ENCODE peak calls at places on chromosomes 2 and 18, in four cellular contexts. A is MM.1S, U is neural progenitor cell, P is SK-N-SH. N is an unnamed sample.

GRCh38 chr2:69152847-69153246 is 139.9 kb downstream of the ANTXR1 start:
- DNase-seq in U (no peak), P (no peak), A (no peak), N (no peak)

GRCh38 chr2:28654981-28655322 is 96.7 kb upstream of the PPP1CB start:
- DNase-seq in U (no peak), A (no peak), P (no peak), N (no peak)

GRCh38 chr18:48325115-48325670 is 84.0 kb downstream of the ZBTB7C start:
- DNase-seq in A (no peak), P (peak; percentile 44), U (no peak), N (peak; percentile 35)

GRCh38 chr2:112156152-112156986 is 18.2 kb downstream of the FBLN7 start:
- DNase-seq in P (no peak), U (peak; percentile 60), A (no peak), N (peak; percentile 49)

GRCh38 chr18:4511166-4511565 is 56.1 kb upstream of the DLGAP1 start:
- DNase-seq in A (no peak), P (no peak), U (no peak), N (no peak)

GRCh38 chr18:5449858-5450509 is 93.8 kb downstream of the EPB41L3 start:
- DNase-seq in U (no peak), P (no peak), A (no peak), N (no peak)

GRCh38 chr2:2716771-2717170 is 385.7 kb upstream of the MYT1L start:
- DNase-seq in U (no peak), P (no peak), A (no peak), N (no peak)

GRCh38 chr2:232502901-232503791 is 15.5 kb upstream of the ECEL1 start:
- DNase-seq in A (no peak), P (peak; percentile 90), U (peak; percentile 84), N (peak; percentile 56)

GRCh38 chr2:71610671-71611070 is 157.3 kb downstream of the DYSF start:
- DNase-seq in A (no peak), U (no peak), P (peak; percentile 11), N (no peak)

GRCh38 chr2:127084611-127085031 is 22.3 kb downstream of the BIN1 start:
- DNase-seq in P (no peak), U (no peak), A (no peak), N (peak; percentile 47)

GRCh38 chr2:19292007-19292406 is 66.4 kb downstream of the OSR1 start:
- DNase-seq in U (no peak), P (no peak), A (peak; percentile 9), N (no peak)

GRCh38 chr2:128602699-128603101 is 284.0 kb upstream of the HS6ST1 start:
- DNase-seq in U (no peak), A (no peak), P (no peak), N (no peak)

GRCh38 chr18:72985686-72986085 is 117.9 kb upstream of the NETO1 start:
- DNase-seq in P (no peak), U (no peak), A (peak; percentile 86), N (no peak)

GRCh38 chr2:31539505-31539904 is 41.2 kb downstream of the SRD5A2 start:
- DNase-seq in A (no peak), U (peak; percentile 25), P (no peak), N (no peak)

GRCh38 chr2:1855150-1855549 is 110.8 kb upstream of the PXDN start:
- DNase-seq in P (peak; percentile 91), A (no peak), U (peak; percentile 94), N (no peak)

GRCh38 chr2:70523996-70524965 is 29.3 kb downstream of the TGFA start:
- DNase-seq in U (no peak), A (no peak), P (no peak), N (peak; percentile 95)

GRCh38 chr2:124325667-124326425 is 300.8 kb downstream of the CNTNAP5 start:
- DNase-seq in U (no peak), A (no peak), P (peak; percentile 20), N (peak; percentile 0)

DNA sequence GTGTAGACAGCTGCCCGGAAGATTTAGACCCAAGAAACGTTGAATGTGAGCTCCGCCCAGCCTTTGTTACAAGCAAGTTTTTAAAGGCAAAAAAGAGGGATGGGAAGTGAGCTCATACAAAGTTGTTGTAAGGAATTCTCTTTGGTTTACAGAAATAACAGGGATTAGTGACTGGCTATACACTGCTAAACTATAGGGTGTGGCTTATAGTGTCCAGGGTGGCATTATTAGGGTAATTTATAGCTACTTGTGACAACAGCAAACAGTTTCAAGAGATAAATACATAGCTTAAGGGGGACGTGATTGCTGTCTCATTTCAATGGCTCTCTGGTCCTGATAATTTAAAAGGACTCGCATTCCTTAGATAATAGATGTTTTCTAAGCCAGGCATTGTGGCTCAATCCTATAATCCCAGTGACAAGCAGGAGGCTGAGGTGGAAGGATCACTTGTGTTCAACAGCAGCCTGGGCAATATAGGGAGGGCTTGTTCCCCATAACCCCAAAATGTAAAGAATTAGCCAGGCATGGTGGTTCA is 66.5 kb upstream of the TGIF1 start:
- DNase-seq in P (no peak), U (peak; percentile 82), A (no peak), N (no peak)
- H3F3A ChIP-seq in P (no peaks in the 10 kb centered on the region), U (peaks cover 42% of the 10 kb centered on the region), A (no peaks in the 10 kb centered on the region), N (no peaks in the 10 kb centered on the region)

GRCh38 chr2:99811544-99811943 is 321.7 kb upstream of the REV1 start:
- DNase-seq in P (no peak), A (no peak), U (no peak), N (peak; percentile 83)
- H2AFZ ChIP-seq in P (no peak overlapping the region), A (no peak overlapping the region), U (no peak overlapping the region), N (no peak overlapping the region)

DNA sequence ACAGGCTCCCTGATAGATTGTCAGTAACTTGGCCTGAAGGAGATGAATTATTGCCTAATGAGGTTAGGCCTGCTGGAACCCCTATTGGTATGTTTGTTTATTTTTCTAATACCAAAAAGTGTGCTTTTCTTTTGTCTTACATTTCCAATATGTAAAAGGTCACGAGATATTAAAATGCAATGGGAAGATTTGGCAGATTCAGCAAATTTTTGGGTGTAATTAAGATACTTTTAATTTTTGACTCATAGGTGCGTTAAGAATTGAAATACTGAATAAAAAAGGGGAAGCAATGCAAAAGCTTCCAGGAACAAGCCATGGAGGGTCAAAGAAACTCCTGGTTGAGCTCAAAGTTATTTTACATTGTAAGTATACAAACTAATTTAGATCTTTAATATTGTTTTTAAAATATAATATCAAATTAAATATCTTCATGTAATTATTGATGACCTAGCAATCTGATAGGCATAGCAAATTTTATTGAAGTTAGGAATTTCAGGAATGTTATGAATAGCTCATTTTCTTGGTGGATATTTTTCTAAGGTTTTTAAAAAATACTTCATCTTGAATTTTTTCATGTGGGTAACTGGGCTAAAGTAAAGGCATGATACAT is 52.1 kb downstream of the SMCHD1 start:
- DNase-seq in P (no peak), U (no peak), A (no peak), N (no peak)
- H3K36me3 ChIP-seq in P (peaks cover 80% of the 10 kb centered on the region), U (peaks cover 33% of the 10 kb centered on the region), A (peaks cover 24% of the 10 kb centered on the region), N (peaks cover 52% of the 10 kb centered on the region)

GRCh38 chr18:26262156-26262555 is 35.9 kb downstream of the TAF4B start:
- DNase-seq in U (no peak), P (no peak), A (no peak), N (no peak)
- H3F3A ChIP-seq in U (no peaks in the 10 kb centered on the region), P (no peaks in the 10 kb centered on the region), A (no peaks in the 10 kb centered on the region), N (no peaks in the 10 kb centered on the region)

GRCh38 chr2:100819365-100820345 is at the start of gene NPAS2:
- DNase-seq in P (peak; percentile 78), U (peak; percentile 82), A (no peak), N (peak; percentile 75)
- H2AFZ ChIP-seq in P (peak within 1 kb of the TSS; percentile 63), U (peak within 1 kb of the TSS; percentile 83), A (no peak within 1 kb of the TSS), N (peak within 1 kb of the TSS; percentile 85)

N was measured in GM23248.